ENCODE peak calls at places on chromosome 20, in six cellular contexts. P is IMR-90, S is HCT116, L is Caco-2, D is left ventricle myocardium inferior, U is bronchial epithelial cell. Z is an unnamed sample.

GRCh38 chr20:24095753-24096152 is 107.2 kb upstream of the GGTLC1 start:
- DNase-seq in P (no peak), S (no peak), L (peak; percentile 53), D (no peak), U (peak; percentile 94), Z (no peak)

GRCh38 chr20:50546729-50547314 is 36.6 kb downstream of the PTPN1 start:
- DNase-seq in P (no peak), S (no peak), L (no peak), D (no peak), U (no peak), Z (no peak)

GRCh38 chr20:38827770-38828281 is 22.3 kb downstream of the PPP1R16B start:
- DNase-seq in P (no peak), S (no peak), L (no peak), D (no peak), U (no peak), Z (peak; percentile 31)

GRCh38 chr20:64102647-64103354 is 4.6 kb downstream of the NPBWR2 start:
- DNase-seq in P (no peak), S (no peak), L (peak; percentile 63), D (peak; percentile 16), U (no peak), Z (peak; percentile 65)

GRCh38 chr20:2794866-2795447 is 5.5 kb downstream of the CPXM1 start:
- DNase-seq in P (no peak), S (no peak), L (no peak), D (no peak), U (no peak), Z (no peak)

GRCh38 chr20:54506643-54507042 is 31.2 kb downstream of the DOK5 start:
- DNase-seq in P (no peak), S (no peak), L (no peak), D (no peak), U (no peak), Z (no peak)

GRCh38 chr20:53032021-53033001 is 60.2 kb downstream of the TSHZ2 start:
- DNase-seq in P (peak; percentile 25), S (no peak), L (no peak), D (no peak), U (peak; percentile 85), Z (no peak)

GRCh38 chr20:25197173-25197869 is 1.8 kb downstream of the ENTPD6 start:
- DNase-seq in P (no peak), S (no peak), L (no peak), D (no peak), U (no peak), Z (no peak)

GRCh38 chr20:17533396-17533795 is 2.2 kb upstream of the BFSP1 start:
- DNase-seq in P (peak; percentile 60), S (peak; percentile 51), L (peak; percentile 60), D (no peak), U (peak; percentile 77), Z (peak; percentile 69)

GRCh38 chr20:8218861-8219260 is 86.8 kb downstream of the PLCB1 start:
- DNase-seq in P (peak; percentile 87), S (no peak), L (no peak), D (no peak), U (no peak), Z (no peak)

GRCh38 chr20:5095931-5096330 is 23.8 kb downstream of the PCNA start:
- DNase-seq in P (no peak), S (no peak), L (no peak), D (no peak), U (no peak), Z (no peak)

GRCh38 chr20:58891686-58892125 is 39.2 kb downstream of the GNAS start:
- DNase-seq in P (no peak), S (no peak), L (peak; percentile 72), D (peak; percentile 29), U (no peak), Z (no peak)

GRCh38 chr20:31751126-31751525 is 12.0 kb downstream of the TPX2 start:
- DNase-seq in P (peak; percentile 97), S (no peak), L (no peak), D (no peak), U (no peak), Z (peak; percentile 90)
- H3K36me3 ChIP-seq in P (no peaks in the 10 kb centered on the region), S (peaks cover 45% of the 10 kb centered on the region), L (peaks cover 2% of the 10 kb centered on the region), D (no peaks in the 10 kb centered on the region), U (no peaks in the 10 kb centered on the region), Z (no peaks in the 10 kb centered on the region)

GRCh38 chr20:11274137-11274536 is 600.3 kb upstream of the JAG1 start:
- DNase-seq in P (peak; percentile 79), S (peak; percentile 52), L (peak; percentile 63), D (no peak), U (peak; percentile 70), Z (peak; percentile 78)
- TF ChIP-seq CTCF in P (peak; percentile 78), S (peak; percentile 51), L (peak; percentile 77), D (peak; percentile 83), U (peak; percentile 39), Z (peak; percentile 42)

GRCh38 chr20:61690993-61691840 is 374.5 kb downstream of the TAF4 start:
- DNase-seq in P (no peak), S (no peak), L (peak; percentile 36), D (peak; percentile 3), U (no peak), Z (no peak)
- H3K27me3 ChIP-seq in P (no peaks in the 10 kb centered on the region), S (peaks cover 35% of the 10 kb centered on the region), L (peaks cover 3% of the 10 kb centered on the region), D (peaks cover 71% of the 10 kb centered on the region), U (no peaks in the 10 kb centered on the region), Z (no peaks in the 10 kb centered on the region)

GRCh38 chr20:57880155-57880648 is 170.4 kb upstream of the PMEPA1 start:
- DNase-seq in P (no peak), S (no peak), L (no peak), D (peak; percentile 42), U (no peak), Z (no peak)
- H3K36me3 ChIP-seq in P (no peaks in the 10 kb centered on the region), S (no peaks in the 10 kb centered on the region), L (no peaks in the 10 kb centered on the region), D (no peaks in the 10 kb centered on the region), U (no peaks in the 10 kb centered on the region), Z (no peaks in the 10 kb centered on the region)

DNA sequence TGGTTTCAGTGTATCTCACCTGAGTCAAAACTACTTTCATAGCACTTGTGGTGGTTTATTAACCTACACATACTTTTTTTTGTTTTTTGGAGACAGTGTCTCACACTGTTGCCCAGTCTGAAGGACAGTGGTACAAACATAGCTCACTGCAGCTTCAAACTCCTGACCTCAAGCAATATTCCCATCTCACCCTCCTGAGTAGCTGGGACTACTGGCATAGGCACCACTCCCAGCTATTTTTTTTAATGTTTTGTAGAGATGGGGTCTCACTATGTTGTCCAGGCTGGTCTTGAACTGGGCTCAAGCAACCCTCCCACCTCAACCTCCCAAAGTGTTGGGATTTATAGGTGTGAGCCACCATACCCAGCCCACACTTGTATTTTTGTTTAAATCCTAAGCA is 49.7 kb downstream of the STAU1 start:
- DNase-seq in P (no peak), S (no peak), L (no peak), D (no peak), U (no peak), Z (no peak)
- TF ChIP-seq CTCF in P (no peak), S (no peak), L (no peak), D (no peak), U (no peak), Z (no peak)

GRCh38 chr20:40925829-40926228 is 102.8 kb upstream of the TOP1 start:
- DNase-seq in P (no peak), S (no peak), L (no peak), D (no peak), U (no peak), Z (no peak)
- H3K27me3 ChIP-seq in P (no peaks in the 10 kb centered on the region), S (no peaks in the 10 kb centered on the region), L (no peaks in the 10 kb centered on the region), D (peaks cover 30% of the 10 kb centered on the region), U (no peaks in the 10 kb centered on the region), Z (no peaks in the 10 kb centered on the region)